ENCODE peak calls at places on chromosomes 11 and 22, in eight cellular contexts. O is NCI-H1930, K is AG08395, S is NCI-H460, F is iPS-NIHi11, D is lower leg skin, H is A549, Z is K562. N is an unnamed sample.

GRCh38 chr11:114078423-114078822 is 18.9 kb downstream of the ZBTB16 start:
- DNase-seq in O (no peak), K (no peak), S (no peak), F (no peak), D (no peak), H (no peak), Z (no peak), N (no peak)

GRCh38 chr11:62013266-62014157 is 46.1 kb upstream of the FTH1 start:
- DNase-seq in O (no peak), K (peak; percentile 54), S (no peak), F (no peak), D (no peak), H (peak; percentile 73), Z (no peak), N (no peak)

GRCh38 chr11:119207300-119207570 is 1.1 kb downstream of the CBL start:
- DNase-seq in O (no peak), K (no peak), S (no peak), F (no peak), D (no peak), H (no peak), Z (no peak), N (no peak)

GRCh38 chr22:43829904-43830851 is 18.1 kb upstream of the EFCAB6 start:
- DNase-seq in O (no peak), K (peak; percentile 66), S (no peak), F (no peak), D (peak; percentile 76), H (no peak), Z (no peak), N (peak; percentile 65)

GRCh38 chr11:112795142-112795815 is 165.9 kb upstream of the NCAM1 start:
- DNase-seq in O (no peak), K (peak; percentile 53), S (peak; percentile 38), F (peak; percentile 57), D (no peak), H (peak; percentile 37), Z (peak; percentile 73), N (peak; percentile 97)

GRCh38 chr11:59802639-59803176 is 7.9 kb downstream of the MRPL16 start:
- DNase-seq in O (peak; percentile 21), K (peak; percentile 62), S (peak; percentile 40), F (no peak), D (peak; percentile 49), H (peak; percentile 58), Z (peak; percentile 54), N (peak; percentile 60)

GRCh38 chr11:965206-965775 is 39.6 kb downstream of the AP2A2 start:
- DNase-seq in O (no peak), K (no peak), S (no peak), F (peak; percentile 3), D (no peak), H (no peak), Z (no peak), N (no peak)

GRCh38 chr11:34251640-34251980 is 106.2 kb downstream of the ABTB2 start:
- DNase-seq in O (no peak), K (peak; percentile 61), S (no peak), F (no peak), D (no peak), H (no peak), Z (no peak), N (peak; percentile 32)

GRCh38 chr11:45607995-45608394 is 57.4 kb downstream of the CHST1 start:
- DNase-seq in O (no peak), K (no peak), S (no peak), F (no peak), D (no peak), H (no peak), Z (no peak), N (peak; percentile 22)

GRCh38 chr11:134026655-134027343 is 42.1 kb upstream of the JAM3 start:
- DNase-seq in O (no peak), K (no peak), S (no peak), F (peak; percentile 81), D (no peak), H (no peak), Z (no peak), N (no peak)

GRCh38 chr11:112012877-112013276 is 12.3 kb upstream of the DLAT start:
- DNase-seq in O (no peak), K (no peak), S (peak; percentile 13), F (no peak), D (no peak), H (no peak), Z (peak; percentile 23), N (no peak)

GRCh38 chr22:20748820-20749428 is 25.0 kb upstream of the SERPIND1 start:
- DNase-seq in O (no peak), K (no peak), S (no peak), F (no peak), D (no peak), H (no peak), Z (no peak), N (no peak)